ENCODE peak calls at places on chromosomes 12 and 14, in eight cellular contexts. H is upper lobe of left lung, A is omental fat pad, N is fibroblast of the aortic adventitia, E is uterus, I is psoas muscle, G is stomach, C is adrenal gland. O is an unnamed sample.

GRCh38 chr14:97762386-97762785 is 965.2 kb downstream of the VRK1 start:
- DNase-seq in I (no peak), E (no peak), H (no peak), G (no peak), A (no peak), N (no peak), C (no peak), O (no peak)

GRCh38 chr12:89475203-89475990 is 49.2 kb downstream of the GALNT4 start:
- DNase-seq in E (no peak), I (no peak), A (no peak), C (no peak), H (no peak), N (no peak), G (no peak), O (no peak)

GRCh38 chr12:77584860-77585259 is 245.8 kb upstream of the NAV3 start:
- DNase-seq in I (no peak), G (no peak), N (no peak), C (no peak), H (no peak), E (no peak), A (no peak), O (no peak)

GRCh38 chr12:77368379-77368778 is 303.0 kb upstream of the E2F7 start:
- DNase-seq in C (no peak), I (no peak), N (no peak), H (no peak), E (no peak), A (no peak), G (no peak), O (no peak)

GRCh38 chr14:104689620-104690265 is 325 bp downstream of the INF2 start:
- DNase-seq in H (peak; percentile 89), G (no peak), I (no peak), C (no peak), N (no peak), A (no peak), E (no peak), O (no peak)

GRCh38 chr12:60684988-60685655 is 1089.3 kb downstream of the SLC16A7 start:
- DNase-seq in E (no peak), G (no peak), A (no peak), I (no peak), H (no peak), N (no peak), C (no peak), O (no peak)

GRCh38 chr14:100569734-100570251 is 17.4 kb downstream of the BEGAIN start:
- DNase-seq in A (no peak), E (no peak), C (no peak), N (no peak), I (no peak), H (no peak), G (no peak), O (no peak)

GRCh38 chr12:118160536-118160935 is 24.6 kb downstream of the PEBP1 start:
- DNase-seq in H (no peak), N (no peak), C (no peak), I (no peak), E (no peak), G (no peak), A (no peak), O (no peak)

GRCh38 chr14:30656190-30656632 is 34.1 kb downstream of the SCFD1 start:
- DNase-seq in H (no peak), E (peak; percentile 20), I (no peak), C (peak; percentile 51), N (peak; percentile 38), A (no peak), G (no peak), O (peak; percentile 38)

GRCh38 chr12:38588618-38589309 is 272.2 kb downstream of the ALG10B start:
- DNase-seq in C (no peak), A (no peak), I (no peak), H (no peak), E (no peak), G (no peak), N (no peak), O (no peak)

GRCh38 chr12:59164991-59165718 is 244.9 kb upstream of the LRIG3 start:
- DNase-seq in I (no peak), G (no peak), A (no peak), H (no peak), N (peak; percentile 69), E (no peak), C (no peak), O (no peak)

GRCh38 chr12:69821441-69822204 is 3.4 kb upstream of the MYRFL start:
- DNase-seq in H (no peak), G (no peak), A (no peak), C (no peak), N (peak; percentile 65), E (no peak), I (no peak), O (no peak)

GRCh38 chr12:10801727-10802126 is 700 bp downstream of the TAS2R7 start:
- DNase-seq in C (no peak), H (no peak), G (no peak), A (no peak), E (no peak), N (no peak), I (no peak), O (no peak)

GRCh38 chr12:70643927-70644326 is 6.7 kb upstream of the PTPRB start:
- DNase-seq in N (no peak), H (no peak), A (no peak), G (no peak), I (no peak), E (no peak), C (no peak), O (no peak)

GRCh38 chr12:64687816-64688599 is 71.2 kb downstream of the GNS start:
- DNase-seq in A (no peak), C (no peak), N (no peak), H (no peak), I (no peak), G (peak; percentile 55), E (no peak), O (no peak)

GRCh38 chr12:108341854-108342847 is 3.0 kb upstream of the CMKLR1 start:
- DNase-seq in E (no peak), C (no peak), H (peak; percentile 12), G (no peak), N (no peak), I (no peak), A (no peak), O (no peak)

GRCh38 chr12:108340037-108340436 is 926 bp upstream of the CMKLR1 start:
- DNase-seq in I (peak; percentile 60), A (no peak), N (no peak), G (no peak), H (no peak), C (no peak), E (no peak), O (no peak)

GRCh38 chr12:108346022-108346633 is 7.0 kb upstream of the CMKLR1 start:
- DNase-seq in G (no peak), N (no peak), A (no peak), H (no peak), E (no peak), C (no peak), I (peak; percentile 23), O (no peak)

GRCh38 chr12:108341356-108341755 is 2.2 kb upstream of the CMKLR1 start:
- DNase-seq in A (no peak), E (no peak), G (no peak), I (peak; percentile 8), H (no peak), C (no peak), N (no peak), O (no peak)

DNA sequence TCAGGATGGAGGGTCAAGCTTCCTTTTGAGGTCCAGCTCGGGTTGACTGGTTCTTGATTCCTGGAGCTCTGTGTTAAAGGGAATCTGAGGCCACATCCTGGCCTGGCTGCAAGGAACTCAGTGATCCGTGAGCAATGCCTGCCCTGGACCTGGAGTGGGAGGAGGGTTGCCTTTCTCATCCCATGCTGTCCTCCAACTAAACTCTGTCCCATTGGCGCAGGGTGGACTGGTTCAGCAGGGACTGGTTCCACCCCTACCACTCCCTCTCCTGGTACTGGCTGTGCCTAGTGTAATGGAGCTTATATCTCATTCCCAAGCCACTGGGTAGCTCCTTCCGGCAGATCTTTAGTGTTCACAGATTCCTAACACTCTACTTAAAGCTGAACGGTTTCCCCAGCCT is 3.9 kb upstream of the CMKLR1 start:
- DNase-seq in N (no peak), H (no peak), A (no peak), G (no peak), E (no peak), C (no peak), I (no peak), O (no peak)
- TF ChIP-seq CTCF in N (no peak), H (no peak), A (no peak), G (no peak), E (no peak), C (no peak), I (no peak), O (no peak)

GRCh38 chr14:94026886-94027469 is 838 bp downstream of the OTUB2 start:
- DNase-seq in N (no peak), I (no peak), E (no peak), G (no peak), A (no peak), C (no peak), H (no peak), O (no peak)
- TF ChIP-seq CTCF in N (no peak), I (no peak), E (no peak), G (no peak), A (no peak), C (no peak), H (no peak), O (no peak)

DNA sequence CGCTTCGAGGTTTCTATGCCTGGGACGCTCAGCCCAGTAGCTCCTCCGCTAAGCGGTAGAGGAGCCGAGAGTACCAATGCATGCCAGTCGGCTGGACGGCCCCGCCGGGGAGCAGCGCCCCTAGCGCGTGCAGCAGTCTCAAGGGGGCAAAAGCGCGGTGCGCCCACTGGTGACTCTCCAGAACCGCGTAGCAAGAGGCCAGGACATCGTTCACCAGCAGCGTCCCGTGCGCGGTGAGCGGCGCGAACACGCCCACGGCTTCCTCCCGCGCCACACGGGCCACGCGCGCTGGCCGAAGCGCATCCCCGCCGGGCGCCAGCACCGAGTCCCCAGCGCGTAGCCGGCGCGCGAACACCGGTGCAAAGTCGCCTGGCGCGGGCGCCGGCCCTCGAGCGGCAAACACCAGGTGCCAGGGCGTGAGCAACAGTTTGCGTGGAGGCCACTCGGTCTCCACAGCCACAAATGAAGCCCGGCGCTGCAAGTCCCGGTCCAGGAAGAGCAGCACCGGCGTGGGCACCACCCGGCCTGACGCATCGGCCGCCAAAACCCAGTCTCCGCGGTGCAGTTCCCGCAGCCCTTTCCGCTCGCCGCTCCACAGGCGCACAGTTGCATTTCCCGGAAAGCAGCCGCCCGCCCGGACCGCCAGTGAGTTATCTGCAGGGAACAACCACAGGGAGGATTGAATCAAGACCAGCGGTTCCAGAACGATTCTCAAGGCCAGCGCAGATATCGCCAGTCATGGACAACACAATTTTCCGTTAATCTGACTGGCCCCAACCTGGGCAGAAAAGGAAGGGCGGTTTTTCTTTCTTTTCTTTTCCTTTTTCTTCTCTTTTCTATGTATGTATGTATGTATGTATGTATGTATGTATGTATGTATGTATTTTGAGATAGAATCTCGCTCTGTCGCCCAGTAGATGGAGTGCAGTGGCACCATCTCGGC is 4.5 kb downstream of the DHH start:
- DNase-seq in H (peak; percentile 89), C (no peak), G (peak; percentile 31), E (peak; percentile 35), N (peak; percentile 54), A (no peak), I (peak; percentile 67), O (peak; percentile 36)
- TF ChIP-seq CTCF in H (no peak), C (no peak), G (no peak), E (no peak), N (peak; percentile 29), A (no peak), I (no peak), O (peak; percentile 37)

GRCh38 chr14:103391048-103391447 is 5.8 kb downstream of the MARK3 start:
- DNase-seq in G (no peak), N (peak; percentile 85), I (no peak), E (no peak), H (no peak), A (no peak), C (peak; percentile 46), O (no peak)
- TF ChIP-seq CTCF in G (no peak), N (peak; percentile 63), I (peak; percentile 55), E (peak; percentile 51), H (peak; percentile 59), A (no peak), C (peak; percentile 51), O (peak; percentile 84)

O was measured in neural crest cell.